ENCODE peak calls at places on chromosome 11, in seven cellular contexts. A is adrenal gland; O is left ventricle myocardium inferior; R is stimulated activated naive CD8-positive, alpha-beta T cell treated with anti-CD3 and anti-CD28 coated beads, Interleukin-15, amount 100 ng/mL, for 72 hours; F is IMR-90; Y is HT1080; C is psoas muscle. H is an unnamed sample.

GRCh38 chr11:1297011-1297575 is 12.3 kb downstream of the TOLLIP start:
- DNase-seq in A (peak), O (no peak), R (no peak), F (no peak), Y (no peak), C (no peak), H (no peak)

GRCh38 chr11:103257360-103257759 is 148.1 kb downstream of the DYNC2H1 start:
- DNase-seq in A (no peak), O (no peak), R (no peak), F (peak), Y (peak), C (no peak), H (no peak)

GRCh38 chr11:108246885-108247284 is 24.0 kb downstream of the ATM start:
- DNase-seq in A (no peak), O (no peak), R (no peak), F (no peak), Y (no peak), C (no peak), H (no peak)

GRCh38 chr11:95924414-95924760 is 480 bp upstream of the MTMR2 start:
- DNase-seq in A (no peak), O (no peak), R (no peak), F (peak), Y (no peak), C (no peak), H (no peak)

GRCh38 chr11:27282141-27282590 is 80.8 kb downstream of the CCDC34 start:
- DNase-seq in A (peak), O (peak), R (no peak), F (peak), Y (peak), C (peak), H (no peak)

GRCh38 chr11:134800826-134801225 is 388.8 kb upstream of the B3GAT1 start:
- DNase-seq in A (no peak), O (no peak), R (no peak), F (no peak), Y (no peak), C (no peak), H (no peak)

GRCh38 chr11:46845440-46845739 is 690 bp downstream of the CKAP5 start:
- DNase-seq in A (no peak), O (no peak), R (no peak), F (no peak), Y (peak), C (no peak), H (no peak)

GRCh38 chr11:86152006-86152862 is 83.3 kb upstream of the PICALM start:
- DNase-seq in A (no peak), O (no peak), R (no peak), F (peak), Y (peak), C (no peak), H (no peak)

GRCh38 chr11:77029829-77030228 is 4.4 kb upstream of the B3GNT6 start:
- DNase-seq in A (no peak), O (no peak), R (no peak), F (no peak), Y (no peak), C (no peak), H (no peak)

GRCh38 chr11:116558504-116559252 is 214.1 kb downstream of the BUD13 start:
- DNase-seq in A (no peak), O (no peak), R (no peak), F (peak), Y (peak), C (no peak), H (no peak)

GRCh38 chr11:128766687-128767086 is 72.8 kb downstream of the FLI1 start:
- DNase-seq in A (no peak), O (peak), R (no peak), F (no peak), Y (no peak), C (no peak), H (no peak)

GRCh38 chr11:94002226-94002625 is 18.9 kb upstream of the HEPHL1 start:
- DNase-seq in A (no peak), O (no peak), R (no peak), F (peak), Y (peak), C (no peak), H (no peak)

GRCh38 chr11:122796128-122796717 is 42.1 kb upstream of the CRTAM start:
- DNase-seq in A (peak), O (peak), R (peak), F (peak), Y (peak), C (peak), H (peak)

GRCh38 chr11:130448416-130449068 is at the start of gene ADAMTS15:
- DNase-seq in A (peak), O (peak), R (peak), F (peak), Y (peak), C (peak), H (no peak)